ENCODE peak calls at places on chromosomes 2 and 18, in five cellular contexts. One of them, this sample, is unnamed.
A peak's percentile ranks its signal among the peaks of the same experiment; 100 is the strongest.

GRCh38 chr2:161552015-161552414 is 72.2 kb upstream of the SLC4A10 start:
- DNase-seq in heart left ventricle: no peak
- DNase-seq in G401: no peak
- DNase-seq in natural killer cell: no peak
- DNase-seq in KBM-7: no peak
- DNase-seq in this sample: no peak

GRCh38 chr2:30231726-30232026 is 342 bp downstream of the LBH start:
- DNase-seq in heart left ventricle: no peak
- DNase-seq in G401: no peak
- DNase-seq in natural killer cell: no peak
- DNase-seq in KBM-7: no peak
- DNase-seq in this sample: no peak

GRCh38 chr2:172119089-172119488 is 16.4 kb upstream of the DLX2 start:
- DNase-seq in heart left ventricle: no peak
- DNase-seq in G401: no peak
- DNase-seq in natural killer cell: no peak
- DNase-seq in KBM-7: no peak
- DNase-seq in this sample: no peak

GRCh38 chr18:69326094-69326493 is 74.6 kb upstream of the DOK6 start:
- DNase-seq in heart left ventricle: no peak
- DNase-seq in G401: no peak
- DNase-seq in natural killer cell: no peak
- DNase-seq in KBM-7: no peak
- DNase-seq in this sample: no peak

GRCh38 chr18:75548353-75548752 is 120.8 kb upstream of the SMIM21 start:
- DNase-seq in heart left ventricle: no peak
- DNase-seq in G401: no peak
- DNase-seq in natural killer cell: no peak
- DNase-seq in KBM-7: peak; percentile 34
- DNase-seq in this sample: no peak

GRCh38 chr2:198873771-198874501 is 583.8 kb downstream of the SATB2 start:
- DNase-seq in heart left ventricle: no peak
- DNase-seq in G401: no peak
- DNase-seq in natural killer cell: no peak
- DNase-seq in KBM-7: no peak
- DNase-seq in this sample: no peak

GRCh38 chr18:41938445-41938844 is 16.6 kb upstream of the PIK3C3 start:
- DNase-seq in heart left ventricle: no peak
- DNase-seq in G401: no peak
- DNase-seq in natural killer cell: no peak
- DNase-seq in KBM-7: no peak
- DNase-seq in this sample: no peak

GRCh38 chr2:10097352-10098148 is 17.3 kb upstream of the CYS1 start:
- DNase-seq in heart left ventricle: peak; percentile 68
- DNase-seq in G401: peak; percentile 73
- DNase-seq in natural killer cell: peak; percentile 27
- DNase-seq in KBM-7: peak; percentile 57
- DNase-seq in this sample: no peak

GRCh38 chr2:176161817-176162626 is 4.9 kb downstream of the HOXD3 start:
- DNase-seq in heart left ventricle: no peak
- DNase-seq in G401: no peak
- DNase-seq in natural killer cell: no peak
- DNase-seq in KBM-7: no peak
- DNase-seq in this sample: no peak

GRCh38 chr2:156580501-156580900 is 144.3 kb downstream of the GPD2 start:
- DNase-seq in heart left ventricle: no peak
- DNase-seq in G401: no peak
- DNase-seq in natural killer cell: no peak
- DNase-seq in KBM-7: no peak
- DNase-seq in this sample: no peak

GRCh38 chr18:39764848-39765247 is 2190.2 kb upstream of the PIK3C3 start:
- DNase-seq in heart left ventricle: no peak
- DNase-seq in G401: no peak
- DNase-seq in natural killer cell: no peak
- DNase-seq in KBM-7: no peak
- DNase-seq in this sample: no peak

GRCh38 chr2:232363784-232364615 is 14.6 kb upstream of the ALPP start:
- DNase-seq in heart left ventricle: no peak
- DNase-seq in G401: no peak
- DNase-seq in natural killer cell: no peak
- DNase-seq in KBM-7: peak; percentile 41
- DNase-seq in this sample: peak; percentile 13

GRCh38 chr2:157857881-157858280 is 18.2 kb downstream of the ACVR1 start:
- DNase-seq in heart left ventricle: no peak
- DNase-seq in G401: no peak
- DNase-seq in natural killer cell: no peak
- DNase-seq in KBM-7: no peak
- DNase-seq in this sample: no peak

GRCh38 chr2:25851740-25852503 is 26.4 kb downstream of the ASXL2 start:
- DNase-seq in heart left ventricle: no peak
- DNase-seq in G401: peak; percentile 68
- DNase-seq in natural killer cell: no peak
- DNase-seq in KBM-7: peak; percentile 91
- DNase-seq in this sample: peak; percentile 69

GRCh38 chr18:63444567-63444966 is 22.3 kb upstream of the VPS4B start:
- DNase-seq in heart left ventricle: no peak
- DNase-seq in G401: no peak
- DNase-seq in natural killer cell: no peak
- DNase-seq in KBM-7: peak; percentile 49
- DNase-seq in this sample: no peak

GRCh38 chr18:23812566-23813440 is 123.5 kb downstream of the LAMA3 start:
- DNase-seq in heart left ventricle: no peak
- DNase-seq in G401: peak; percentile 16
- DNase-seq in natural killer cell: no peak
- DNase-seq in KBM-7: peak; percentile 72
- DNase-seq in this sample: peak; percentile 12

GRCh38 chr2:25311866-25312575 is 29.7 kb downstream of the DNMT3A start:
- DNase-seq in heart left ventricle: no peak
- DNase-seq in G401: no peak
- DNase-seq in natural killer cell: no peak
- DNase-seq in KBM-7: no peak
- DNase-seq in this sample: no peak

GRCh38 chr2:236164201-236164982 is 3.8 kb downstream of the GBX2 start:
- DNase-seq in heart left ventricle: no peak
- DNase-seq in G401: peak; percentile 24
- DNase-seq in natural killer cell: no peak
- DNase-seq in KBM-7: no peak
- DNase-seq in this sample: no peak

GRCh38 chr2:199148076-199148845 is 309.5 kb downstream of the SATB2 start:
- DNase-seq in heart left ventricle: no peak
- DNase-seq in G401: no peak
- DNase-seq in natural killer cell: no peak
- DNase-seq in KBM-7: no peak
- DNase-seq in this sample: no peak